ENCODE peak calls at places on chromosomes 16 and 17, in nine cellular contexts. One of them, this sample, is unnamed. For H3K4me1, the result is how much of the 10 kb centered on the place peaks cover.

GRCh38 chr17:42253601-42254000 is 22.6 kb downstream of the STAT5B start:
- DNase-seq in psoas muscle: no peak
- DNase-seq in CD8-positive, alpha-beta memory T cell: no peak
- DNase-seq in tibial nerve: no peak
- DNase-seq in GM23248: no peak
- DNase-seq in mucosa of descending colon: no peak
- DNase-seq in body of pancreas: no peak
- DNase-seq in uterus: no peak
- DNase-seq in thoracic aorta: no peak
- DNase-seq in this sample: no peak

GRCh38 chr16:67431805-67432476 is 1.0 kb downstream of the HSD11B2 start:
- DNase-seq in psoas muscle: no peak
- DNase-seq in CD8-positive, alpha-beta memory T cell: no peak
- DNase-seq in tibial nerve: no peak
- DNase-seq in GM23248: no peak
- DNase-seq in mucosa of descending colon: no peak
- DNase-seq in body of pancreas: no peak
- DNase-seq in uterus: no peak
- DNase-seq in thoracic aorta: no peak
- DNase-seq in this sample: no peak

GRCh38 chr16:22782299-22782698 is 31.7 kb upstream of the HS3ST2 start:
- DNase-seq in psoas muscle: no peak
- DNase-seq in CD8-positive, alpha-beta memory T cell: no peak
- DNase-seq in tibial nerve: peak
- DNase-seq in GM23248: no peak
- DNase-seq in mucosa of descending colon: no peak
- DNase-seq in body of pancreas: no peak
- DNase-seq in uterus: peak
- DNase-seq in thoracic aorta: no peak
- DNase-seq in this sample: no peak

GRCh38 chr17:78541488-78542237 is 35.5 kb downstream of the DNAH17 start:
- DNase-seq in psoas muscle: no peak
- DNase-seq in CD8-positive, alpha-beta memory T cell: no peak
- DNase-seq in tibial nerve: no peak
- DNase-seq in GM23248: peak
- DNase-seq in mucosa of descending colon: no peak
- DNase-seq in body of pancreas: no peak
- DNase-seq in uterus: no peak
- DNase-seq in thoracic aorta: no peak
- DNase-seq in this sample: peak

GRCh38 chr17:49845210-49845782 is 2.6 kb downstream of the TAC4 start:
- DNase-seq in psoas muscle: peak
- DNase-seq in CD8-positive, alpha-beta memory T cell: no peak
- DNase-seq in tibial nerve: no peak
- DNase-seq in GM23248: no peak
- DNase-seq in mucosa of descending colon: no peak
- DNase-seq in body of pancreas: no peak
- DNase-seq in uterus: no peak
- DNase-seq in thoracic aorta: peak
- DNase-seq in this sample: peak

GRCh38 chr17:17015221-17015620 is 27.0 kb upstream of the MPRIP start:
- DNase-seq in psoas muscle: no peak
- DNase-seq in CD8-positive, alpha-beta memory T cell: no peak
- DNase-seq in tibial nerve: no peak
- DNase-seq in GM23248: no peak
- DNase-seq in mucosa of descending colon: no peak
- DNase-seq in body of pancreas: no peak
- DNase-seq in uterus: no peak
- DNase-seq in thoracic aorta: no peak
- DNase-seq in this sample: peak

GRCh38 chr16:11250091-11250785 is 5.8 kb downstream of the SOCS1 start:
- DNase-seq in psoas muscle: no peak
- DNase-seq in CD8-positive, alpha-beta memory T cell: no peak
- DNase-seq in tibial nerve: no peak
- DNase-seq in GM23248: no peak
- DNase-seq in mucosa of descending colon: peak
- DNase-seq in body of pancreas: no peak
- DNase-seq in uterus: no peak
- DNase-seq in thoracic aorta: no peak
- DNase-seq in this sample: no peak

GRCh38 chr16:13510425-13511151 is 409.4 kb upstream of the ERCC4 start:
- DNase-seq in psoas muscle: no peak
- DNase-seq in CD8-positive, alpha-beta memory T cell: no peak
- DNase-seq in tibial nerve: no peak
- DNase-seq in GM23248: no peak
- DNase-seq in mucosa of descending colon: no peak
- DNase-seq in body of pancreas: no peak
- DNase-seq in uterus: no peak
- DNase-seq in thoracic aorta: no peak
- DNase-seq in this sample: no peak

GRCh38 chr16:81204794-81205680 is 33.5 kb upstream of the BCO1 start:
- DNase-seq in psoas muscle: no peak
- DNase-seq in CD8-positive, alpha-beta memory T cell: no peak
- DNase-seq in tibial nerve: peak
- DNase-seq in GM23248: peak
- DNase-seq in mucosa of descending colon: no peak
- DNase-seq in body of pancreas: peak
- DNase-seq in uterus: peak
- DNase-seq in thoracic aorta: no peak
- DNase-seq in this sample: no peak

GRCh38 chr17:34582901-34583245 is 3.5 kb downstream of the TMEM132E start:
- DNase-seq in psoas muscle: no peak
- DNase-seq in CD8-positive, alpha-beta memory T cell: no peak
- DNase-seq in tibial nerve: no peak
- DNase-seq in GM23248: no peak
- DNase-seq in mucosa of descending colon: no peak
- DNase-seq in body of pancreas: no peak
- DNase-seq in uterus: no peak
- DNase-seq in thoracic aorta: no peak
- DNase-seq in this sample: peak

GRCh38 chr17:56723471-56723870 is 110.2 kb downstream of the C17orf67 start:
- DNase-seq in psoas muscle: no peak
- DNase-seq in CD8-positive, alpha-beta memory T cell: no peak
- DNase-seq in tibial nerve: no peak
- DNase-seq in GM23248: peak
- DNase-seq in mucosa of descending colon: no peak
- DNase-seq in body of pancreas: no peak
- DNase-seq in uterus: no peak
- DNase-seq in thoracic aorta: no peak
- DNase-seq in this sample: no peak

GRCh38 chr17:61967729-61968128 is 39.9 kb upstream of the INTS2 start:
- DNase-seq in psoas muscle: no peak
- DNase-seq in CD8-positive, alpha-beta memory T cell: no peak
- DNase-seq in tibial nerve: no peak
- DNase-seq in GM23248: no peak
- DNase-seq in mucosa of descending colon: no peak
- DNase-seq in body of pancreas: no peak
- DNase-seq in uterus: no peak
- DNase-seq in thoracic aorta: no peak
- DNase-seq in this sample: no peak

GRCh38 chr16:66919569-66920472 is 1.1 kb upstream of the CDH16 start:
- DNase-seq in psoas muscle: peak
- DNase-seq in CD8-positive, alpha-beta memory T cell: no peak
- DNase-seq in tibial nerve: no peak
- DNase-seq in GM23248: no peak
- DNase-seq in mucosa of descending colon: no peak
- DNase-seq in body of pancreas: no peak
- DNase-seq in uterus: no peak
- DNase-seq in thoracic aorta: no peak
- DNase-seq in this sample: no peak

GRCh38 chr16:85029981-85030381 is 2.4 kb downstream of the KIAA0513 start:
- DNase-seq in psoas muscle: no peak
- DNase-seq in CD8-positive, alpha-beta memory T cell: no peak
- DNase-seq in tibial nerve: no peak
- DNase-seq in GM23248: no peak
- DNase-seq in mucosa of descending colon: no peak
- DNase-seq in body of pancreas: no peak
- DNase-seq in uterus: peak
- DNase-seq in thoracic aorta: no peak
- DNase-seq in this sample: no peak
- H3K4me1 ChIP-seq in psoas muscle: under half
- H3K4me1 ChIP-seq in CD8-positive, alpha-beta memory T cell: under half
- H3K4me1 ChIP-seq in tibial nerve: under half
- H3K4me1 ChIP-seq in GM23248: under half
- H3K4me1 ChIP-seq in mucosa of descending colon: under half
- H3K4me1 ChIP-seq in body of pancreas: under half
- H3K4me1 ChIP-seq in uterus: under half
- H3K4me1 ChIP-seq in thoracic aorta: under half
- H3K4me1 ChIP-seq in this sample: under half

DNA sequence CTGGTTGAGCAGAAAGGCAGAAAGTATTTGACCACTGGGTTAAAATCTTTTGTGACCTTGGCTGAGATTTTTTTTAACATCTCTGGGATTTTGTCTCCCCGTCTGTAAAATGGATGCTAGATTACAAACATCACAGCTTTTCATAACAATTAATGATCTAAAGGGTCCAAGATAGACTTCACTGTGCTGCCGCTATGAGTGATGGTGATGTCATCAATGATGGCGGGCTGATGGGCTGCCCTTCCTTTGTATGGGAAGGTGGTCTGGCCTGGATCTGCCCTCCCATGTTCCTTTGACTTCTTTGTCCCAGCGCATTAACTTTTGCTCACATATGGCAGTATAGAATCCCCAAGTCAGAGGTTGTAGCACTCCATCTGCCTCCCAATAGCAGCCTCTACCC is 116.7 kb downstream of the IRX5 start:
- DNase-seq in psoas muscle: no peak
- DNase-seq in CD8-positive, alpha-beta memory T cell: no peak
- DNase-seq in tibial nerve: no peak
- DNase-seq in GM23248: no peak
- DNase-seq in mucosa of descending colon: no peak
- DNase-seq in body of pancreas: no peak
- DNase-seq in uterus: no peak
- DNase-seq in thoracic aorta: no peak
- DNase-seq in this sample: no peak
- H3K4me1 ChIP-seq in psoas muscle: under half
- H3K4me1 ChIP-seq in CD8-positive, alpha-beta memory T cell: under half
- H3K4me1 ChIP-seq in tibial nerve: under half
- H3K4me1 ChIP-seq in GM23248: under half
- H3K4me1 ChIP-seq in mucosa of descending colon: under half
- H3K4me1 ChIP-seq in body of pancreas: under half
- H3K4me1 ChIP-seq in uterus: under half
- H3K4me1 ChIP-seq in thoracic aorta: under half
- H3K4me1 ChIP-seq in this sample: under half

DNA sequence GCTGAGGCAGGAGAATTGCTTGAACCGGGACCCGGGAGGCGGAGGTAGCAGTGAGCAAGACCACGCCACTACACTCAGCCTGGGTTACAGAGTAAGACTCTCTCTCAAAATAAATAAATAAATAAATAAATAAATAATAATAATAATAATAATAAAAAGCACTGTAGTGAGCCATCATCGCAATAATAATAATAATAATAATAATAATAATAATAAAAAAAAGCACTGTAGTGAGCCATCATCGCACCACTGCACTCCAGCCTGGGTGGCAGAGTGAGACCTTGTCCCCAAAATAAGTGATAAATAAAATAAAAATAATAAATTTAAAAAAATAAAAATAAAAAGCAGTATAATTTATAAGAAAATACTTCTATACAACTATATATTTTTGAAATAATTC is 40.3 kb downstream of the SMURF2 start:
- DNase-seq in psoas muscle: no peak
- DNase-seq in CD8-positive, alpha-beta memory T cell: no peak
- DNase-seq in tibial nerve: no peak
- DNase-seq in GM23248: no peak
- DNase-seq in mucosa of descending colon: no peak
- DNase-seq in body of pancreas: no peak
- DNase-seq in uterus: no peak
- DNase-seq in thoracic aorta: no peak
- DNase-seq in this sample: no peak
- H3K4me1 ChIP-seq in psoas muscle: under half
- H3K4me1 ChIP-seq in CD8-positive, alpha-beta memory T cell: under half
- H3K4me1 ChIP-seq in tibial nerve: under half
- H3K4me1 ChIP-seq in GM23248: half or more
- H3K4me1 ChIP-seq in mucosa of descending colon: under half
- H3K4me1 ChIP-seq in body of pancreas: under half
- H3K4me1 ChIP-seq in uterus: under half
- H3K4me1 ChIP-seq in thoracic aorta: under half
- H3K4me1 ChIP-seq in this sample: under half

GRCh38 chr17:44547625-44548297 is 9.5 kb upstream of the FZD2 start:
- DNase-seq in psoas muscle: no peak
- DNase-seq in CD8-positive, alpha-beta memory T cell: no peak
- DNase-seq in tibial nerve: no peak
- DNase-seq in GM23248: no peak
- DNase-seq in mucosa of descending colon: no peak
- DNase-seq in body of pancreas: no peak
- DNase-seq in uterus: no peak
- DNase-seq in thoracic aorta: no peak
- DNase-seq in this sample: no peak
- H3K4me1 ChIP-seq in psoas muscle: under half
- H3K4me1 ChIP-seq in CD8-positive, alpha-beta memory T cell: under half
- H3K4me1 ChIP-seq in tibial nerve: under half
- H3K4me1 ChIP-seq in GM23248: half or more
- H3K4me1 ChIP-seq in mucosa of descending colon: under half
- H3K4me1 ChIP-seq in body of pancreas: under half
- H3K4me1 ChIP-seq in uterus: under half
- H3K4me1 ChIP-seq in thoracic aorta: under half
- H3K4me1 ChIP-seq in this sample: under half